ENCODE peak calls at places on chromosome 12, in eight cellular contexts. S is H54, I is upper lobe of left lung, W is HCT116, O is esophagus squamous epithelium, X is testis, P is stomach, R is right lobe of liver. A is an unnamed sample.

GRCh38 chr12:124740691-124741137 is 123.0 kb downstream of the SCARB1 start:
- DNase-seq in S (peak), I (no peak), W (peak), O (no peak), X (no peak), P (peak), R (peak), A (no peak)

GRCh38 chr12:132761032-132761910 is at the start of gene ANKLE2:
- DNase-seq in S (peak), I (peak), W (no peak), O (no peak), X (peak), P (peak), R (peak), A (peak)

GRCh38 chr12:91778938-91779400 is 366.7 kb downstream of the BTG1 start:
- DNase-seq in S (peak), I (no peak), W (peak), O (no peak), X (no peak), P (peak), R (no peak), A (peak)

GRCh38 chr12:108526482-108527234 is 11.6 kb downstream of the FICD start:
- DNase-seq in S (no peak), I (no peak), W (no peak), O (no peak), X (no peak), P (no peak), R (no peak), A (no peak)

GRCh38 chr12:88237954-88238353 is 95.8 kb downstream of the TMTC3 start:
- DNase-seq in S (no peak), I (no peak), W (peak), O (no peak), X (no peak), P (no peak), R (no peak), A (no peak)

GRCh38 chr12:3869448-3869847 is 3.8 kb downstream of the PARP11 start:
- DNase-seq in S (no peak), I (no peak), W (no peak), O (no peak), X (no peak), P (no peak), R (no peak), A (no peak)

GRCh38 chr12:27501956-27502562 is 21.9 kb upstream of the PPFIBP1 start:
- DNase-seq in S (no peak), I (no peak), W (no peak), O (no peak), X (no peak), P (no peak), R (no peak), A (no peak)

GRCh38 chr12:53049582-53050318 is at the start of gene TNS2:
- DNase-seq in S (peak), I (peak), W (no peak), O (no peak), X (peak), P (peak), R (peak), A (peak)

GRCh38 chr12:16607895-16608294 is 1.9 kb upstream of the LMO3 start:
- DNase-seq in S (no peak), I (no peak), W (no peak), O (no peak), X (no peak), P (no peak), R (no peak), A (no peak)

GRCh38 chr12:2629051-2629450 is 165.7 kb upstream of the FKBP4 start:
- DNase-seq in S (no peak), I (no peak), W (no peak), O (no peak), X (no peak), P (no peak), R (no peak), A (no peak)

GRCh38 chr12:79648872-79649271 is 41.9 kb downstream of the PAWR start:
- DNase-seq in S (no peak), I (no peak), W (no peak), O (no peak), X (no peak), P (no peak), R (no peak), A (no peak)

GRCh38 chr12:46702581-46703344 is 123.0 kb downstream of the SLC38A4 start:
- DNase-seq in S (no peak), I (no peak), W (no peak), O (no peak), X (no peak), P (no peak), R (no peak), A (no peak)

GRCh38 chr12:66269757-66270383 is 32.4 kb upstream of the HELB start:
- DNase-seq in S (peak), I (no peak), W (peak), O (no peak), X (peak), P (no peak), R (no peak), A (no peak)

GRCh38 chr12:86006727-86007126 is 132.6 kb downstream of the NTS start:
- DNase-seq in S (no peak), I (no peak), W (no peak), O (no peak), X (no peak), P (no peak), R (no peak), A (no peak)

GRCh38 chr12:122889658-122890561 is 6.0 kb downstream of the VPS37B start:
- DNase-seq in S (no peak), I (no peak), W (no peak), O (no peak), X (no peak), P (no peak), R (no peak), A (no peak)

GRCh38 chr12:29611906-29612305 is 114.4 kb upstream of the OVCH1 start:
- DNase-seq in S (no peak), I (no peak), W (no peak), O (no peak), X (no peak), P (no peak), R (no peak), A (no peak)

GRCh38 chr12:46450279-46450748 is 77.7 kb upstream of the SLC38A2 start:
- DNase-seq in S (no peak), I (no peak), W (no peak), O (no peak), X (peak), P (peak), R (peak), A (no peak)

GRCh38 chr12:110501378-110501721 is 561 bp downstream of the VPS29 start:
- DNase-seq in S (peak), I (no peak), W (no peak), O (no peak), X (peak), P (peak), R (no peak), A (peak)

GRCh38 chr12:127270193-127270592 is 996.8 kb upstream of the TMEM132C start:
- DNase-seq in S (no peak), I (no peak), W (no peak), O (no peak), X (no peak), P (no peak), R (no peak), A (no peak)

GRCh38 chr12:119446459-119446858 is 111.9 kb downstream of the CCDC60 start:
- DNase-seq in S (peak), I (no peak), W (no peak), O (no peak), X (no peak), P (no peak), R (no peak), A (no peak)

GRCh38 chr12:29831173-29831572 is 47.4 kb upstream of the TMTC1 start:
- DNase-seq in S (no peak), I (peak), W (no peak), O (no peak), X (no peak), P (no peak), R (no peak), A (no peak)

GRCh38 chr12:96258451-96258933 is 64.3 kb downstream of the ELK3 start:
- DNase-seq in S (peak), I (no peak), W (no peak), O (no peak), X (no peak), P (no peak), R (no peak), A (no peak)

GRCh38 chr12:95820096-95820703 is 29.6 kb upstream of the NTN4 start:
- DNase-seq in S (no peak), I (no peak), W (peak), O (no peak), X (peak), P (peak), R (no peak), A (no peak)

GRCh38 chr12:6062427-6063378 is 61.8 kb downstream of the VWF start:
- DNase-seq in S (peak), I (peak), W (no peak), O (no peak), X (peak), P (peak), R (peak), A (peak)

GRCh38 chr12:6065872-6066217 is 58.6 kb downstream of the VWF start:
- DNase-seq in S (no peak), I (peak), W (no peak), O (no peak), X (no peak), P (no peak), R (peak), A (no peak)

GRCh38 chr12:6065131-6065871 is 59.2 kb downstream of the VWF start:
- DNase-seq in S (no peak), I (no peak), W (no peak), O (no peak), X (no peak), P (no peak), R (peak), A (no peak)

GRCh38 chr12:6061661-6062060 is 62.8 kb downstream of the VWF start:
- DNase-seq in S (no peak), I (no peak), W (no peak), O (no peak), X (no peak), P (no peak), R (no peak), A (no peak)

DNA sequence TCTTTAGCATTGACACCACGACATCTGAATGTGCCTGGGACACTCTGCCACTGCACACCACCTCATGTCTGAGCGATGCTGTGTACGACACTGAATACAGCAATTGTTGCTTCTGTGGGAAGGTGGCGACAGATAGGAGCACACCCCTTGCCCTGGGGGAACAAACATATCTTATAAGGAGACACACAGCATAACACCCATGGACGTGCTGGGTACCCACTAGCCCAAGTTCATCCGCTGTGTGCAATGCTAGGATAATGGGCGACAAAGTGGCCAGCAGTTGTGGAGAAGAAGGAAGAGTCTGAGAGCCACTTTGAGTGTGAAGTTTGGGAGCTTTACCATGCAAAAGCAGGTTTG is 61.1 kb downstream of the VWF start:
- DNase-seq in S (no peak), I (no peak), W (no peak), O (no peak), X (no peak), P (no peak), R (no peak), A (no peak)
- TF ChIP-seq POLR2A in S (no peak), I (no peak), W (no peak), O (no peak), X (no peak), P (no peak), R (no peak), A (no peak)

DNA sequence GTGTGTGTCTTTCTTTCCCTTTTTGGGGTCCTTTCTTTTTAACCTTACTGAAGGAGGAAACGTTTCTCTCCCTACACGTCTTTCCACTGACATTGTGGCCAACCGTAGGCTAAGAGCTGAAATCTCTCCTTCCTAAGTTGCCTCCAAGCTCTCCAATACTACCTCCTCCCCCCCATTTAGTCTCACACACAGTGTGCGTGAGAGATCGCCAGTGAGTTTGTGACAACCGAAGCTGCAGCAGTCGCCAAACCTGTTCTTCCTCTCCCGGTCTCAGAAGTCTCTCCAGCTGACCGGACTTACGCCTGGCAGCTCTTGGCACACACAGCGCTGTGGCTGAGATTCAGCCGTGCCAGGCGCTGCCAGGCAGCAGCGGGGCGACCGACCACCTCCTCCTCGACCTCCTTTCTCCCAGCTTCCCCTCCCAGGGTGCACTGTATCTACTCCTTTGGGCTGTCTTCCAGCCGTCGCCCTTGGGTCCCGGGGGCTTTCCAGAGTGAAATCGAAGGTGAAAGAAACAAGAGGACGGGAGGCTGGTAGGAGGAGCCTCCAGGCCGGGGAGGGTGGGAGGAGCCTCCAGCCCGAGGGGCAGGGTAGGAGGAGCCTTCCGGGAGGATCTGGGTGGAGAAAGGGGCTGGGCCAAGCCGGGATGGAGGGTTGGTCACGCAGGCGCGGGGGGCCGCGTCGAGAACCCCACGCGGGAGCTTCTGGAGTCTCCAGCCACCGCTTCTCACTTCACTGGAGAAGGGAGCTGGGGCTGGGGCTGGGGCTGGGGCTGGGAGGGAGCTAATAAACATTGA is at the start of gene TMTC2:
- DNase-seq in S (peak), I (peak), W (peak), O (peak), X (peak), P (peak), R (peak), A (peak)
- TF ChIP-seq POLR2A in S (peak), I (peak), W (peak), O (no peak), X (peak), P (peak), R (peak), A (peak)

GRCh38 chr12:48817957-48818830 is at the start of gene CACNB3:
- DNase-seq in S (peak), I (peak), W (no peak), O (no peak), X (peak), P (peak), R (peak), A (peak)
- TF ChIP-seq POLR2A in S (peak), I (no peak), W (no peak), O (no peak), X (no peak), P (no peak), R (no peak), A (no peak)

DNA sequence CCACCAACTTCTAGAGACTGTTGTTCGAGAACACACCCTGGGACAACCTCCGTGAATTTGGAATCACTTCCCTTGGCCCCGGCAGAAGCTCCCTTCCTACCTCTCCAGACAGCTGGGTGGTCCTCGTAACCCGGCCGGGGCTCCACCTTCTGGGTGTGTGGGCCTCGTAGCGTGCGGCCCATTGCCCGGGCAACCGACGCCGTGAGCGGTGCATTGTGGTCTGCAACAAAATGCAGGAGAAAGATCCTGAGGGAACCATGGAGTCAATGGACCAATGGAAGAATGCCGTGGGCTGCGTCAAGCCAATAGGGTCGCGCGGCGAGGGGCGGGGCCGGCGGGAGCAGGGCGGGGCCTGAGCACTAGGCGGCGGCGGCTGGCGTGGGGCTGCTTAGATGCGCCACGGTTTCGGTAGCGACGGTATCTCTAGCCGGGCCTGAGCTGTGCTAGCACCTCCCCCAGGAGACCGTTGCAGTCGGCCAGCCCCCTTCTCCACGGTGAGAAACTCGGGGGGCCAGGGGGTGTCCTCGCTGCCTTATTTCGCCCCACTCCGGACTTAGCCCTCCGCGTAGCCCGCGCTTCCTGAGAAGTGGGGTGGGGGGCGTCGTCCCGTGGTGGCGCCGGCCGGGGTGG is at the start of gene DYNLL1:
- DNase-seq in S (peak), I (peak), W (peak), O (peak), X (peak), P (peak), R (peak), A (peak)
- TF ChIP-seq POLR2A in S (peak), I (peak), W (peak), O (no peak), X (peak), P (no peak), R (peak), A (peak)

GRCh38 chr12:68975811-68976210 is 42.8 kb upstream of the CPM start:
- DNase-seq in S (no peak), I (no peak), W (no peak), O (no peak), X (no peak), P (no peak), R (no peak), A (no peak)
- TF ChIP-seq POLR2A in S (no peak), I (no peak), W (no peak), O (no peak), X (no peak), P (no peak), R (no peak), A (no peak)

DNA sequence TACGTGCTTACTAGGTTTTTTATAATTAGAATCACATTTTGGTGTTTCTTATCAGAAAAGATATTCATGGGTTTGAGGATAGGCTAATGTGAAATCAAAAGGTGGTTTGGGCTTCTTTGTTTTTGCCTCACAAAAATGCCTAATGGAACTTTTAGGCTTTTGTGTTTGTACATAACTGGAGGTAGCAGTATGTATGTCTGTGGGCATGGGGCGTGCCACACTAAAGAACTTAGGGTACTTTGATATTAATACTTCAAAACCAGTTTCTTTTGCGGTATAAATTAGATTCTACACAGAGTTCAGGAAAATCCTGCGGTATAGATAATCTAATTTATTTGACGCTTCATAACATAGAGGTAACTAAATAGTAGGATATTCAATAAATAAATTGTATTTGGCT is 1.9 kb downstream of the ETV6 start:
- DNase-seq in S (no peak), I (no peak), W (no peak), O (no peak), X (no peak), P (no peak), R (no peak), A (no peak)
- TF ChIP-seq POLR2A in S (no peak), I (no peak), W (no peak), O (no peak), X (no peak), P (no peak), R (no peak), A (no peak)

GRCh38 chr12:49912345-49912744 is 8.6 kb upstream of the FAIM2 start:
- DNase-seq in S (no peak), I (peak), W (no peak), O (no peak), X (no peak), P (no peak), R (no peak), A (no peak)
- TF ChIP-seq POLR2A in S (no peak), I (no peak), W (no peak), O (no peak), X (no peak), P (no peak), R (no peak), A (no peak)

DNA sequence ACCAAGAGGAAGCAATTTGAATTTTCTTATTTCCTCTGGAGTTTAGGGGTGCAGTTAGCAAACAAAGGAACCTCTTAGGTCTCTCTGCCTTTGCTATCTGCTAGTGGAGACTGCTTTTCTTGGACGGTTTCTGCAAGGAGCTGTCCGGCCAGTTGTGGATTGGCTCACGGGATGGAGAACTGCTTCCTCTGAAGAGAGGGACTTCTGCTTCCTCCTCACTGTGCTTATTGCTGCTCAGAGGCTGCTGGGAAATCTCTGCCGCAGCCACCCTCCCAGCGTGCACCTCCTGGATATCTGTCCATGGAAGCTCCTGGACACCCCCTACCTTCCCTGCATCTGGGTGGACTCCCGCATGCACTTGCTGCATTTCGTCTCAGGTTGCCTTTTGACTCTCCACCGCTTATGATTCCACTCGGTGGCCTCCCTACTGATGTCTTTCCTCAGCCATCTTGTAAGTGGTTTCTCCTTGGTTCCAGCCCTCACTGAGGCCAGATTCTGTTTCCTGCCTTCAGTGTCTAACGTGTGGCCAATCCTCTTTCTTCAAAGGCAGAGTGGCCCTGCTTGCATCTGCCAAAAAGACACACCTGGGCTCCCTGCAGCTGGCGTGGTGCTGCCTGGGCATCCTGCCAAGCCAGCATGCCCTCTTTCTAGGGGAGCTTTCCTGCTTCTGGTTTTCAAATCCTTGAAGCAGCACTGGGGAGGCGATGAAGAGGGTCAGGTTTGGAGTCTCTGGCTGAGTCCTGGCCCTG is 187.3 kb downstream of the CHST11 start:
- DNase-seq in S (no peak), I (peak), W (no peak), O (no peak), X (no peak), P (peak), R (peak), A (no peak)
- TF ChIP-seq POLR2A in S (no peak), I (no peak), W (no peak), O (no peak), X (no peak), P (no peak), R (no peak), A (no peak)

A was measured in GM12891.